ENCODE peak calls at places on chromosomes 7 and 10, in five cellular contexts. One of them, this sample, is unnamed.

GRCh38 chr7:140726304-140726703 is 29.8 kb downstream of the NDUFB2 start:
- DNase-seq in H9: no peak
- DNase-seq in foreskin keratinocyte: no peak
- DNase-seq in AG04450: no peak
- DNase-seq in astrocyte: no peak
- DNase-seq in this sample: no peak

GRCh38 chr7:18361756-18362155 is 133.8 kb upstream of the HDAC9 start:
- DNase-seq in H9: peak; percentile 80
- DNase-seq in foreskin keratinocyte: peak; percentile 45
- DNase-seq in AG04450: no peak
- DNase-seq in astrocyte: peak; percentile 29
- DNase-seq in this sample: no peak

GRCh38 chr10:60114765-60115586 is 208.6 kb upstream of the CCDC6 start:
- DNase-seq in H9: peak; percentile 33
- DNase-seq in foreskin keratinocyte: peak; percentile 54
- DNase-seq in AG04450: peak; percentile 43
- DNase-seq in astrocyte: peak; percentile 61
- DNase-seq in this sample: no peak

GRCh38 chr10:61487506-61487905 is 34.3 kb upstream of the TMEM26 start:
- DNase-seq in H9: no peak
- DNase-seq in foreskin keratinocyte: peak; percentile 55
- DNase-seq in AG04450: no peak
- DNase-seq in astrocyte: peak; percentile 57
- DNase-seq in this sample: no peak

GRCh38 chr10:73894245-73894971 is 16.5 kb upstream of the PLAU start:
- DNase-seq in H9: no peak
- DNase-seq in foreskin keratinocyte: peak; percentile 83
- DNase-seq in AG04450: no peak
- DNase-seq in astrocyte: peak; percentile 97
- DNase-seq in this sample: no peak

GRCh38 chr10:37854606-37855005 is 2.8 kb downstream of the ZNF248 start:
- DNase-seq in H9: no peak
- DNase-seq in foreskin keratinocyte: no peak
- DNase-seq in AG04450: no peak
- DNase-seq in astrocyte: no peak
- DNase-seq in this sample: no peak

GRCh38 chr10:124701435-124701834 is 42.7 kb downstream of the FAM53B start:
- DNase-seq in H9: no peak
- DNase-seq in foreskin keratinocyte: no peak
- DNase-seq in AG04450: peak; percentile 11
- DNase-seq in astrocyte: peak; percentile 54
- DNase-seq in this sample: no peak

GRCh38 chr10:100669616-100670015 is 75.8 kb upstream of the PAX2 start:
- DNase-seq in H9: no peak
- DNase-seq in foreskin keratinocyte: no peak
- DNase-seq in AG04450: no peak
- DNase-seq in astrocyte: no peak
- DNase-seq in this sample: no peak

GRCh38 chr7:120480472-120480871 is 207.5 kb downstream of the KCND2 start:
- DNase-seq in H9: no peak
- DNase-seq in foreskin keratinocyte: no peak
- DNase-seq in AG04450: no peak
- DNase-seq in astrocyte: no peak
- DNase-seq in this sample: no peak

GRCh38 chr10:114437456-114438292 is 33.4 kb upstream of the AFAP1L2 start:
- DNase-seq in H9: no peak
- DNase-seq in foreskin keratinocyte: no peak
- DNase-seq in AG04450: no peak
- DNase-seq in astrocyte: no peak
- DNase-seq in this sample: no peak

GRCh38 chr10:72328045-72328828 is 26.5 kb downstream of the DNAJB12 start:
- DNase-seq in H9: peak; percentile 78
- DNase-seq in foreskin keratinocyte: peak; percentile 33
- DNase-seq in AG04450: no peak
- DNase-seq in astrocyte: no peak
- DNase-seq in this sample: no peak

GRCh38 chr7:38335123-38335489 is 61.7 kb upstream of the TARP start:
- DNase-seq in H9: no peak
- DNase-seq in foreskin keratinocyte: no peak
- DNase-seq in AG04450: no peak
- DNase-seq in astrocyte: no peak
- DNase-seq in this sample: no peak

GRCh38 chr10:133316266-133316665 is 7.6 kb downstream of the ZNF511 start:
- DNase-seq in H9: no peak
- DNase-seq in foreskin keratinocyte: no peak
- DNase-seq in AG04450: no peak
- DNase-seq in astrocyte: no peak
- DNase-seq in this sample: no peak

GRCh38 chr7:34886856-34887255 is 150.4 kb downstream of the DPY19L1 start:
- DNase-seq in H9: no peak
- DNase-seq in foreskin keratinocyte: peak; percentile 1
- DNase-seq in AG04450: no peak
- DNase-seq in astrocyte: no peak
- DNase-seq in this sample: no peak

GRCh38 chr10:77592946-77593636 is 44.5 kb downstream of the KCNMA1 start:
- DNase-seq in H9: no peak
- DNase-seq in foreskin keratinocyte: peak; percentile 86
- DNase-seq in AG04450: peak; percentile 58
- DNase-seq in astrocyte: peak; percentile 91
- DNase-seq in this sample: peak; percentile 82

GRCh38 chr10:101336382-101336781 is 17.6 kb upstream of the BTRC start:
- DNase-seq in H9: no peak
- DNase-seq in foreskin keratinocyte: no peak
- DNase-seq in AG04450: no peak
- DNase-seq in astrocyte: no peak
- DNase-seq in this sample: no peak

GRCh38 chr7:130632111-130632510 is 36.4 kb downstream of the COPG2 start:
- DNase-seq in H9: no peak
- DNase-seq in foreskin keratinocyte: peak; percentile 79
- DNase-seq in AG04450: no peak
- DNase-seq in astrocyte: peak; percentile 63
- DNase-seq in this sample: peak; percentile 14

GRCh38 chr7:135480966-135481599 is 28.8 kb downstream of the CNOT4 start:
- DNase-seq in H9: no peak
- DNase-seq in foreskin keratinocyte: no peak
- DNase-seq in AG04450: no peak
- DNase-seq in astrocyte: no peak
- DNase-seq in this sample: no peak

GRCh38 chr7:32948202-32948601 is 9.0 kb upstream of the FKBP9 start:
- DNase-seq in H9: peak; percentile 58
- DNase-seq in foreskin keratinocyte: no peak
- DNase-seq in AG04450: no peak
- DNase-seq in astrocyte: no peak
- DNase-seq in this sample: no peak

GRCh38 chr10:115963848-115964247 is 309.2 kb downstream of the GFRA1 start:
- DNase-seq in H9: no peak
- DNase-seq in foreskin keratinocyte: peak; percentile 36
- DNase-seq in AG04450: no peak
- DNase-seq in astrocyte: peak; percentile 27
- DNase-seq in this sample: no peak

GRCh38 chr7:130273081-130273699 is 6.5 kb downstream of the CPA2 start:
- DNase-seq in H9: peak; percentile 93
- DNase-seq in foreskin keratinocyte: peak; percentile 89
- DNase-seq in AG04450: peak; percentile 26
- DNase-seq in astrocyte: peak; percentile 75
- DNase-seq in this sample: peak; percentile 56

GRCh38 chr7:38855867-38856266 is 53.1 kb downstream of the VPS41 start:
- DNase-seq in H9: no peak
- DNase-seq in foreskin keratinocyte: no peak
- DNase-seq in AG04450: no peak
- DNase-seq in astrocyte: no peak
- DNase-seq in this sample: no peak

GRCh38 chr7:106126170-106126938 is 14.2 kb upstream of the SYPL1 start:
- DNase-seq in H9: no peak
- DNase-seq in foreskin keratinocyte: peak; percentile 79
- DNase-seq in AG04450: no peak
- DNase-seq in astrocyte: peak; percentile 55
- DNase-seq in this sample: no peak

GRCh38 chr10:127774771-127775559 is 38.0 kb downstream of the FOXI2 start:
- DNase-seq in H9: no peak
- DNase-seq in foreskin keratinocyte: no peak
- DNase-seq in AG04450: no peak
- DNase-seq in astrocyte: no peak
- DNase-seq in this sample: no peak

GRCh38 chr7:112540839-112541577 is 60.2 kb downstream of the LSMEM1 start:
- DNase-seq in H9: no peak
- DNase-seq in foreskin keratinocyte: peak; percentile 62
- DNase-seq in AG04450: no peak
- DNase-seq in astrocyte: no peak
- DNase-seq in this sample: no peak

GRCh38 chr7:27066148-27066547 is 29.7 kb downstream of the HOXA1 start:
- DNase-seq in H9: no peak
- DNase-seq in foreskin keratinocyte: peak; percentile 87
- DNase-seq in AG04450: no peak
- DNase-seq in astrocyte: peak; percentile 88
- DNase-seq in this sample: peak; percentile 43

DNA sequence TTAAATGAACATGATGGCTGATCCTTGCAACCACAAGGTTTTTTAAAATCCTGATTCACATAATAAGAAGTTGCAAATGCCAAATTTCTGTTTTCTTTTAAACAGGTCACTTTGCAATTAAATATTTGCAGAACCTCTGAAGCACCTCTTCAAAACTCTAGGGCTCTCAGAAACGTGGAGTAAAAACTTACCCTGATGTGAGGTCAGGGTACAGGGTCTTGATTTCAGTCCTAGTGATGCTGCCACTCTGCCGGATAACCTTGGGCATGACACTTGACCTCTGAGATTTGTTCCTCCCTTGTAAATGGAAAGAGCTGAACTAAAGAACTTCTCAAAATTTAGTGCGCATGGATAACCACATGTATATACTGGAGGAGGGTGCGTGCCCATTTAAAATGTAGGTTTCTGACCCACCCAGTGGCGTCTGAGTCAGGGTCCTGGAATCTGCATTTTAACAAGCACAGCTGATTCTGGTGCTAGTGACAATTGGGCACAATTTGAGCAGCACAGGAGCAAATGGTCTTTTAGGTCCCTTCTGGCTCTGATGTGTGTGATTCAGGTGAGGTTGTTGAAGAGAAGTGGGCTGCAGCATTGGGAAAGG is 35.5 kb upstream of the TNPO3 start:
- DNase-seq in H9: no peak
- DNase-seq in foreskin keratinocyte: no peak
- DNase-seq in AG04450: no peak
- DNase-seq in astrocyte: no peak
- DNase-seq in this sample: no peak
- H3K27ac ChIP-seq in H9: no peak overlapping the region
- H3K27ac ChIP-seq in foreskin keratinocyte: no peak overlapping the region
- H3K27ac ChIP-seq in AG04450: no peak overlapping the region
- H3K27ac ChIP-seq in astrocyte: no peak overlapping the region
- H3K27ac ChIP-seq in this sample: no peak overlapping the region

GRCh38 chr7:43585521-43585920 is 2.6 kb downstream of the STK17A start:
- DNase-seq in H9: no peak
- DNase-seq in foreskin keratinocyte: peak; percentile 53
- DNase-seq in AG04450: no peak
- DNase-seq in astrocyte: peak; percentile 82
- DNase-seq in this sample: no peak
- H3K27ac ChIP-seq in H9: no peak overlapping the region
- H3K27ac ChIP-seq in foreskin keratinocyte: peak overlapping the region; percentile 27
- H3K27ac ChIP-seq in AG04450: no peak overlapping the region
- H3K27ac ChIP-seq in astrocyte: peak overlapping the region; percentile 82
- H3K27ac ChIP-seq in this sample: peak overlapping the region; percentile 83

GRCh38 chr7:76060842-76061241 is 12.9 kb downstream of the MDH2 start:
- DNase-seq in H9: no peak
- DNase-seq in foreskin keratinocyte: no peak
- DNase-seq in AG04450: no peak
- DNase-seq in astrocyte: no peak
- DNase-seq in this sample: no peak

GRCh38 chr7:76057103-76057812 is 9.4 kb downstream of the MDH2 start:
- DNase-seq in H9: no peak
- DNase-seq in foreskin keratinocyte: no peak
- DNase-seq in AG04450: no peak
- DNase-seq in astrocyte: no peak
- DNase-seq in this sample: no peak

GRCh38 chr7:76056241-76056640 is 8.3 kb downstream of the MDH2 start:
- DNase-seq in H9: no peak
- DNase-seq in foreskin keratinocyte: no peak
- DNase-seq in AG04450: no peak
- DNase-seq in astrocyte: no peak
- DNase-seq in this sample: no peak

GRCh38 chr7:76054129-76055120 is 6.5 kb downstream of the MDH2 start:
- DNase-seq in H9: no peak
- DNase-seq in foreskin keratinocyte: peak; percentile 86
- DNase-seq in AG04450: peak; percentile 44
- DNase-seq in astrocyte: peak; percentile 14
- DNase-seq in this sample: peak; percentile 60

DNA sequence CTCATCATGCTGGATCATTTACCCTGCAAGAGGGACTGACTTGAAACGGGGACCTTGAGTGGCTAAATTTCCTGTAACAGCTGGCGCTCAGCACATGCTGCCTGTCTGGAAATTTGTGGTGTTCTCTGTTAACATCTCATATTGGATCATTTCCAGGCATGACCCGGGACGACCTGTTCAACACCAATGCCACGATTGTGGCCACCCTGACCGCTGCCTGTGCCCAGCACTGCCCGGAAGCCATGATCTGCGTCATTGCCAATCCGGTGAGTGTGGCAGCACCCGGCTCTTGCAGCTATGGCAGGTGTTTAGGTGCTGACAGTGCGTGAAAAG is 9.9 kb downstream of the MDH2 start:
- DNase-seq in H9: no peak
- DNase-seq in foreskin keratinocyte: no peak
- DNase-seq in AG04450: no peak
- DNase-seq in astrocyte: no peak
- DNase-seq in this sample: no peak
- H3K27ac ChIP-seq in H9: no peak overlapping the region
- H3K27ac ChIP-seq in foreskin keratinocyte: no peak overlapping the region
- H3K27ac ChIP-seq in AG04450: no peak overlapping the region
- H3K27ac ChIP-seq in astrocyte: no peak overlapping the region
- H3K27ac ChIP-seq in this sample: no peak overlapping the region

DNA sequence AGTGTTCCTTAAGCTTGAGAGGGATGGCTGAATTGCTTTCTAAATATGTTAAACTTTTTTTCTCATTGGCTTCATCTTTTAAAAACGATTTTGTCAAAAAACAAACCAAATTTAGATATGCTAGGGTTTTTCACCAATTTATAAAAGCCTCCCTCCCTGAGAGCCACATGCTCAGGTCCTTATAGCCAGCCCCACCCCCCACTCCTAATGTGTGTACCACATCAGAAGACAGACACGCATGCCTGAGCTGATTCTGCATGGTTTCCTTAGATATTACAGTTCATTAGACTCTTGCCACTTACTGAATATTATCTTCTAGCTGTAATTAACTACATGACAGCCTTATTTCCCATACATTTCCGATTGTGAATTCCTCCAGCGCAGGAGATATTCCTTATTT is 2.0 kb downstream of the CUL1 start:
- DNase-seq in H9: no peak
- DNase-seq in foreskin keratinocyte: peak; percentile 50
- DNase-seq in AG04450: no peak
- DNase-seq in astrocyte: peak; percentile 56
- DNase-seq in this sample: no peak
- H3K27ac ChIP-seq in H9: no peak overlapping the region
- H3K27ac ChIP-seq in foreskin keratinocyte: peak overlapping the region; percentile 93
- H3K27ac ChIP-seq in AG04450: no peak overlapping the region
- H3K27ac ChIP-seq in astrocyte: no peak overlapping the region
- H3K27ac ChIP-seq in this sample: peak overlapping the region; percentile 91

DNA sequence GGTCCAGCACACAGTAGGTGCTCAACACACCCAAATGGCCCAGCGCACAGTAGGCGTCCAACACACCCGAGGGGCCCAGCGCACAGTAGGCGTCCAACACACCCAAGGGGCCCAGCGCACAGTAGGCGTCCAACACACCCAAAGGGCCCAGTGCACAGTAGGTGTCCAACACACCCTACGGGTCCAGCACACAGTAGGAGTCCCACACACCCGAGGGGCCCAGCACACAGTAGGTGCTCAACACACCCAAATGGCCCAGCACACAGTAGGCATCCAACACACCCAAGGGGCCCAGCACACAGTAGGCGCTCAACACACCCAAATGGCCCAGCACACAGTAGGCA is 80.8 kb downstream of the FOXL3 start:
- DNase-seq in H9: no peak
- DNase-seq in foreskin keratinocyte: no peak
- DNase-seq in AG04450: no peak
- DNase-seq in astrocyte: no peak
- DNase-seq in this sample: no peak
- H3K27ac ChIP-seq in H9: no peak overlapping the region
- H3K27ac ChIP-seq in foreskin keratinocyte: no peak overlapping the region
- H3K27ac ChIP-seq in AG04450: no peak overlapping the region
- H3K27ac ChIP-seq in astrocyte: no peak overlapping the region
- H3K27ac ChIP-seq in this sample: no peak overlapping the region